ENCODE peak calls at places on chromosomes 4 and X, in five cellular contexts. S is progenitor cell of endocrine pancreas, D is A172, I is NCI-H187, Z is tibial nerve. F is an unnamed sample.

GRCh38 chrX:11341274-11342256 is 48.4 kb downstream of the AMELX start:
- DNase-seq in I (no peak), D (peak; percentile 51), S (no peak), Z (peak; percentile 19), F (peak; percentile 81)

GRCh38 chr4:139685180-139685579 is 19.6 kb downstream of the MGST2 start:
- DNase-seq in Z (no peak), S (no peak), I (no peak), D (no peak), F (no peak)

GRCh38 chr4:60201052-60201673 is 999.0 kb upstream of the ADGRL3 start:
- DNase-seq in S (peak; percentile 38), I (peak; percentile 25), D (peak; percentile 70), Z (peak; percentile 19), F (no peak)

GRCh38 chr4:924107-925096 is 7.7 kb downstream of the GAK start:
- DNase-seq in D (no peak), Z (no peak), S (no peak), I (peak; percentile 65), F (peak; percentile 55)

GRCh38 chr4:53640576-53641459 is 49.5 kb upstream of the LNX1 start:
- DNase-seq in I (peak; percentile 43), Z (no peak), S (no peak), D (no peak), F (no peak)

GRCh38 chr4:4642201-4643025 is 100.6 kb upstream of the STX18 start:
- DNase-seq in I (no peak), Z (no peak), D (no peak), S (no peak), F (no peak)

GRCh38 chr4:35934370-35934981 is 309.8 kb downstream of the ARAP2 start:
- DNase-seq in S (no peak), D (peak; percentile 54), I (peak; percentile 1), Z (no peak), F (no peak)

GRCh38 chr4:109864134-109864533 is 16.2 kb downstream of the LRIT3 start:
- DNase-seq in D (no peak), Z (no peak), I (no peak), S (no peak), F (no peak)

GRCh38 chr4:158818595-158818994 is 49.8 kb downstream of the FNIP2 start:
- DNase-seq in D (no peak), Z (no peak), I (no peak), S (no peak), F (no peak)

GRCh38 chr4:122959441-122959840 is 37.0 kb upstream of the NUDT6 start:
- DNase-seq in Z (no peak), D (no peak), I (no peak), S (no peak), F (no peak)

F was measured in kidney.